ENCODE peak calls at places on chromosomes 16 and 17, in ten cellular contexts. O, R, Z, I, M, G, N, K, D and B are unnamed samples.

GRCh38 chr16:85138073-85138824 is 26.0 kb upstream of the CIBAR2 start:
- DNase-seq in O (no peak), R (no peak), Z (no peak), I (no peak), M (no peak), G (no peak), N (no peak), K (no peak), D (no peak), B (no peak)

GRCh38 chr16:17358350-17358749 is 112.4 kb downstream of the XYLT1 start:
- DNase-seq in O (no peak), R (no peak), Z (no peak), I (no peak), M (no peak), G (no peak), N (no peak), K (no peak), D (no peak), B (no peak)

GRCh38 chr17:44280383-44280782 is 12.4 kb upstream of the SLC4A1 start:
- DNase-seq in O (no peak), R (no peak), Z (no peak), I (no peak), M (no peak), G (no peak), N (no peak), K (no peak), D (no peak), B (no peak)

GRCh38 chr17:7710341-7710740 is 5.3 kb downstream of the EFNB3 start:
- DNase-seq in O (no peak), R (no peak), Z (no peak), I (no peak), M (no peak), G (no peak), N (peak), K (no peak), D (no peak), B (no peak)

GRCh38 chr17:62628845-62629555 is 1.5 kb downstream of the MRC2 start:
- DNase-seq in O (no peak), R (peak), Z (no peak), I (no peak), M (no peak), G (no peak), N (no peak), K (no peak), D (no peak), B (no peak)

GRCh38 chr17:36647598-36647997 is 46.2 kb downstream of the MRM1 start:
- DNase-seq in O (no peak), R (no peak), Z (no peak), I (no peak), M (no peak), G (no peak), N (no peak), K (no peak), D (no peak), B (peak)

GRCh38 chr17:8080208-8080798 is 7.2 kb downstream of the ALOX12B start:
- DNase-seq in O (no peak), R (peak), Z (no peak), I (no peak), M (no peak), G (no peak), N (no peak), K (no peak), D (no peak), B (no peak)

GRCh38 chr17:55294042-55294751 is 29.4 kb downstream of the HLF start:
- DNase-seq in O (no peak), R (no peak), Z (no peak), I (no peak), M (no peak), G (no peak), N (peak), K (no peak), D (no peak), B (no peak)

GRCh38 chr16:69039333-69039941 is 66.0 kb upstream of the HAS3 start:
- DNase-seq in O (no peak), R (no peak), Z (no peak), I (no peak), M (no peak), G (no peak), N (no peak), K (no peak), D (no peak), B (peak)

GRCh38 chr17:4901648-4902344 is 1.1 kb downstream of the CHRNE start:
- DNase-seq in O (no peak), R (no peak), Z (no peak), I (no peak), M (no peak), G (peak), N (no peak), K (no peak), D (no peak), B (no peak)

GRCh38 chr16:50416388-50416787 is 47.6 kb upstream of the BRD7 start:
- DNase-seq in O (no peak), R (no peak), Z (no peak), I (no peak), M (no peak), G (no peak), N (no peak), K (no peak), D (no peak), B (no peak)

GRCh38 chr16:79009911-79010310 is 590.6 kb downstream of the MAF start:
- DNase-seq in O (no peak), R (no peak), Z (no peak), I (no peak), M (no peak), G (no peak), N (no peak), K (no peak), D (no peak), B (no peak)

GRCh38 chr17:10290046-10290445 is 82.8 kb downstream of the MYH13 start:
- DNase-seq in O (no peak), R (peak), Z (no peak), I (no peak), M (no peak), G (no peak), N (no peak), K (no peak), D (no peak), B (no peak)

GRCh38 chr17:38577645-38578173 is 28.0 kb downstream of the SRCIN1 start:
- DNase-seq in O (no peak), R (no peak), Z (no peak), I (no peak), M (no peak), G (no peak), N (no peak), K (no peak), D (no peak), B (no peak)

GRCh38 chr17:38578641-38579480 is 26.9 kb downstream of the SRCIN1 start:
- DNase-seq in O (no peak), R (no peak), Z (no peak), I (no peak), M (no peak), G (no peak), N (no peak), K (no peak), D (no peak), B (no peak)

GRCh38 chr17:38578229-38578628 is 27.5 kb downstream of the SRCIN1 start:
- DNase-seq in O (no peak), R (no peak), Z (no peak), I (no peak), M (no peak), G (no peak), N (no peak), K (no peak), D (no peak), B (no peak)

GRCh38 chr17:38582069-38582468 is 23.7 kb downstream of the SRCIN1 start:
- DNase-seq in O (no peak), R (no peak), Z (no peak), I (no peak), M (no peak), G (no peak), N (no peak), K (no peak), D (no peak), B (no peak)

DNA sequence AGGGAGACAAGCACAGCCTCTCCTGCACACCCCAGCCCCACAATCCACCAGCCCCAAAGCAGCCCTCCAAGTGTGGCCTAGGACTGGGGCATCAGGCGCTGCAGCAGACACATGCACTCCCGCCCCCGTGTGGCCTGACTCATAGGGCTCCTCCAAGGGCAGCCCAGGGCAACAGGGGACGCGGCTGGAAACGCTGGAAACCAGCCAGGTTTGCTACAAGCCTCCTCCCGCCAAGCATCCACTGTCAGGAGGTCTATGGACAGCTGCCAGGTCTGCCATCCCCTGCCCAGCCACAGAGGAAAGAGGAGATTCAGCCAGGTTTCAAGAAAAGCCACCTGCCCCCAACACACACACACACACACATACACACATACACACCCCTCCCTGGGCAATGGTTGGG is 25.8 kb downstream of the SRCIN1 start:
- DNase-seq in O (no peak), R (peak), Z (peak), I (no peak), M (no peak), G (no peak), N (no peak), K (no peak), D (no peak), B (peak)
- TF ChIP-seq CTCF in O (peak), R (no peak), Z (peak), I (no peak), M (no peak), G (no peak), N (peak), K (peak), D (no peak), B (peak)

GRCh38 chr17:15478845-15479244 is 11.4 kb upstream of the CDRT4 start:
- DNase-seq in O (no peak), R (no peak), Z (no peak), I (no peak), M (no peak), G (no peak), N (no peak), K (no peak), D (no peak), B (no peak)
- TF ChIP-seq CTCF in O (no peak), R (no peak), Z (no peak), I (no peak), M (no peak), G (no peak), N (no peak), K (no peak), D (no peak), B (no peak)

GRCh38 chr17:14297161-14297851 is 3.6 kb upstream of the HS3ST3B1 start:
- DNase-seq in O (no peak), R (peak), Z (peak), I (peak), M (peak), G (peak), N (no peak), K (no peak), D (no peak), B (peak)
- TF ChIP-seq CTCF in O (peak), R (peak), Z (peak), I (no peak), M (no peak), G (peak), N (no peak), K (no peak), D (no peak), B (no peak)

GRCh38 chr16:57663436-57663835 is 4.7 kb upstream of the ADGRG3 start:
- DNase-seq in O (no peak), R (no peak), Z (no peak), I (no peak), M (no peak), G (no peak), N (no peak), K (no peak), D (no peak), B (no peak)

GRCh38 chr16:57661936-57662906 is 5.9 kb upstream of the ADGRG3 start:
- DNase-seq in O (no peak), R (no peak), Z (no peak), I (no peak), M (no peak), G (no peak), N (no peak), K (no peak), D (no peak), B (no peak)

GRCh38 chr16:57664662-57665025 is 3.5 kb upstream of the ADGRG3 start:
- DNase-seq in O (no peak), R (no peak), Z (no peak), I (no peak), M (no peak), G (no peak), N (no peak), K (no peak), D (no peak), B (no peak)

GRCh38 chr16:57665541-57665940 is 2.6 kb upstream of the ADGRG3 start:
- DNase-seq in O (no peak), R (no peak), Z (no peak), I (no peak), M (no peak), G (no peak), N (no peak), K (no peak), D (no peak), B (no peak)

GRCh38 chr16:57663917-57664661 is 4.0 kb upstream of the ADGRG3 start:
- DNase-seq in O (no peak), R (no peak), Z (no peak), I (no peak), M (no peak), G (no peak), N (no peak), K (no peak), D (no peak), B (no peak)
- TF ChIP-seq CTCF in O (no peak), R (no peak), Z (no peak), I (no peak), M (no peak), G (no peak), N (no peak), K (no peak), D (no peak), B (no peak)

GRCh38 chr16:12802048-12802447 is 1.6 kb downstream of the CPPED1 start:
- DNase-seq in O (no peak), R (no peak), Z (no peak), I (no peak), M (no peak), G (no peak), N (no peak), K (no peak), D (no peak), B (no peak)

GRCh38 chr16:12804395-12804794 is 708 bp upstream of the CPPED1 start:
- DNase-seq in O (no peak), R (no peak), Z (no peak), I (no peak), M (no peak), G (no peak), N (no peak), K (no peak), D (no peak), B (no peak)

GRCh38 chr16:12802661-12803060 is 1.0 kb downstream of the CPPED1 start:
- DNase-seq in O (no peak), R (no peak), Z (no peak), I (no peak), M (no peak), G (no peak), N (peak), K (no peak), D (no peak), B (no peak)

GRCh38 chr16:12805091-12805490 is 1.4 kb upstream of the CPPED1 start:
- DNase-seq in O (no peak), R (no peak), Z (no peak), I (no peak), M (no peak), G (no peak), N (no peak), K (no peak), D (no peak), B (no peak)

DNA sequence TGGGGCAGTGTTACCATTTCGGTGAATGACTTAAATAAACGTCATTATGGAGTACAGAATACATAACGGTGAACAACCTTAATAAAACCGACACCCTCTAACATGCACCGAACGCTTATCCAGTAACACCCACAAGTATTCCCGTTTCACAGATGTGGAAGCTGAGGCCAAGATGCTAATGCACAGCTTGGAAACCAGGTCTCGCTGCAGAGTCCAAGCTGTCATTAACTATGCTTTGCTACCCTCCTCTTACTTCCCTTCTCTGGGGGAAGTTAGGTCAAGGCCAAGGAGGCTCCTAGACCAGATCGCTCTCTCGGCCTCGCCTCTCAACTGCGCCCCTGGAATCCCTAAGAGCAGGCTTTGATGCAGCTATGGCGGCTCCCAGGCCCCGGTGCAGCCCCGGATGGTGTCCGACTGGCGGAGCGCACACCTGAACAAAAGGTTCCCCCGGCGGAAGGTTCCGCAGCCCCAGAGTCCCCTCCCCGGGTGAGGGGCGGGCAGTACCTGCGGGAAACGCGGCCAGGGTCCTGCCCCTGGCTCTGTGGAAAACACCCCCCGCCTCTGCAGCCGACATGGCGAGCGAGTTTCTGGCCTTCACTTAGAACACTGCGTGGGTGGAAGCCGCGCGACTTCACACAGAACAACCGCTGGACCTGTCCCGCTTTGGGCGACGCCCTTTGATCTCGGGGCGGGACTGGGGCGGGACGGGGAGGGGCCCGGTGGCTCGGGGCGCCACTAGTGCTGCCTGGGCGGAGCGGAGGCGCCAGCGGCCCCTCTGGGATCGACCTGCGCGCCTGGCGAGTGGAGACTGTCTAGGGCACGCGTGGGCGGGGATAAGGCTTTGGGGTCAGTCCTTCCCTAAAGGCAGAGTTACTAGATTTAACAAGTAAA is at the start of gene CPPED1:
- DNase-seq in O (peak), R (peak), Z (peak), I (peak), M (peak), G (peak), N (peak), K (peak), D (peak), B (no peak)
- TF ChIP-seq CTCF in O (no peak), R (no peak), Z (peak), I (no peak), M (no peak), G (no peak), N (no peak), K (no peak), D (no peak), B (no peak)